ENCODE peak calls at places on chromosomes 12 and 14, in seven cellular contexts. T, H, K, N, Y, C and V are unnamed samples.

GRCh38 chr12:72570601-72571000 is 298.4 kb downstream of the TRHDE start:
- DNase-seq in N (no peak), Y (no peak), K (no peak), T (no peak), C (peak), H (peak), V (no peak)

GRCh38 chr12:26791328-26791791 is 41.6 kb downstream of the ITPR2 start:
- DNase-seq in K (no peak), T (no peak), H (no peak), C (no peak), N (no peak), Y (no peak), V (no peak)

GRCh38 chr12:120445911-120446909 is at the start of the genes GATC and TRIAP1:
- DNase-seq in C (peak), T (peak), N (peak), H (peak), Y (peak), K (peak), V (peak)

GRCh38 chr12:52848661-52849255 is at the start of gene KRT78:
- DNase-seq in Y (no peak), C (no peak), K (no peak), H (no peak), N (no peak), T (no peak), V (no peak)

GRCh38 chr12:1279050-1279449 is 288.0 kb downstream of the ERC1 start:
- DNase-seq in K (no peak), N (no peak), C (no peak), Y (no peak), T (no peak), H (no peak), V (no peak)

GRCh38 chr14:100285913-100286400 is 20.3 kb downstream of the SLC25A29 start:
- DNase-seq in T (peak), K (no peak), H (no peak), N (no peak), C (no peak), Y (no peak), V (no peak)

GRCh38 chr12:53057816-53058500 is 8.1 kb downstream of the TNS2 start:
- DNase-seq in Y (no peak), K (no peak), H (no peak), N (peak), C (no peak), T (no peak), V (no peak)

GRCh38 chr14:56334458-56334857 is 216.2 kb downstream of the PELI2 start:
- DNase-seq in C (no peak), Y (no peak), N (no peak), K (no peak), H (no peak), T (no peak), V (no peak)

GRCh38 chr12:24708718-24709117 is 240.2 kb downstream of the BCAT1 start:
- DNase-seq in K (no peak), Y (peak), T (no peak), N (no peak), C (no peak), H (no peak), V (no peak)

GRCh38 chr12:11822071-11822818 is 172.8 kb downstream of the ETV6 start:
- DNase-seq in H (no peak), K (no peak), C (no peak), Y (no peak), T (peak), N (peak), V (no peak)

GRCh38 chr14:69827560-69827959 is 30.5 kb upstream of the SLC10A1 start:
- DNase-seq in K (no peak), T (no peak), Y (no peak), C (no peak), H (no peak), N (no peak), V (no peak)

GRCh38 chr14:28061006-28061405 is 705.6 kb upstream of the FOXG1 start:
- DNase-seq in Y (no peak), C (no peak), N (no peak), K (no peak), H (no peak), T (no peak), V (no peak)

GRCh38 chr14:63046339-63047268 is 1.3 kb upstream of the KCNH5 start:
- DNase-seq in C (peak), Y (no peak), K (no peak), N (no peak), T (no peak), H (no peak), V (no peak)

GRCh38 chr14:29805415-29806123 is 122.1 kb downstream of the PRKD1 start:
- DNase-seq in Y (peak), C (no peak), N (peak), T (peak), K (no peak), H (no peak), V (no peak)

GRCh38 chr12:100528471-100529139 is 44.9 kb upstream of the GAS2L3 start:
- DNase-seq in Y (no peak), N (no peak), T (no peak), K (no peak), C (no peak), H (no peak), V (no peak)

GRCh38 chr14:81192594-81192993 is 28.2 kb downstream of the GTF2A1 start:
- DNase-seq in N (no peak), Y (no peak), T (no peak), K (no peak), H (no peak), C (no peak), V (no peak)

GRCh38 chr14:100374891-100375272 is 51.7 kb downstream of the SLC25A47 start:
- DNase-seq in C (no peak), H (no peak), T (no peak), Y (no peak), N (no peak), K (no peak), V (no peak)

GRCh38 chr14:99546230-99546879 is 57.7 kb downstream of the CCDC85C start:
- DNase-seq in T (no peak), N (no peak), K (no peak), H (no peak), Y (no peak), C (no peak), V (no peak)

GRCh38 chr14:63777024-63777423 is 49.2 kb upstream of the SGPP1 start:
- DNase-seq in T (no peak), K (no peak), C (no peak), H (peak), Y (no peak), N (no peak), V (no peak)

GRCh38 chr12:47782372-47782770 is 9.3 kb downstream of the SLC48A1 start:
- DNase-seq in H (no peak), C (no peak), T (no peak), K (no peak), N (no peak), Y (no peak), V (no peak)

GRCh38 chr14:95253039-95253620 is 66.6 kb downstream of the CLMN start:
- DNase-seq in N (peak), T (no peak), C (no peak), K (no peak), Y (no peak), H (no peak), V (no peak)

GRCh38 chr12:119594772-119595445 is 1.3 kb downstream of the TMEM233 start:
- DNase-seq in H (no peak), K (peak), T (no peak), N (no peak), Y (no peak), C (peak), V (peak)

GRCh38 chr12:123070267-123071081 is 80.4 kb downstream of the PITPNM2 start:
- DNase-seq in K (no peak), C (no peak), N (no peak), T (no peak), Y (no peak), H (no peak), V (no peak)

GRCh38 chr12:117444781-117445180 is 83.4 kb upstream of the NOS1 start:
- DNase-seq in Y (no peak), K (no peak), H (no peak), N (no peak), T (no peak), C (no peak), V (no peak)

GRCh38 chr12:131683266-131684014 is 27.4 kb upstream of the SFSWAP start:
- DNase-seq in H (no peak), C (no peak), Y (no peak), T (no peak), N (no peak), K (no peak), V (no peak)

GRCh38 chr14:45810152-45810872 is 557.3 kb upstream of the MIS18BP1 start:
- DNase-seq in T (no peak), K (no peak), Y (no peak), C (no peak), N (no peak), H (no peak), V (no peak)

GRCh38 chr12:66516133-66516532 is 162.7 kb downstream of the GRIP1 start:
- DNase-seq in H (no peak), Y (peak), K (no peak), T (no peak), N (no peak), C (no peak), V (no peak)

GRCh38 chr12:92649511-92650227 is 53.1 kb upstream of the PLEKHG7 start:
- DNase-seq in H (peak), T (peak), K (peak), N (peak), Y (peak), C (peak), V (no peak)

GRCh38 chr12:93521225-93521854 is 51.1 kb upstream of the SOCS2 start:
- DNase-seq in Y (peak), C (no peak), N (peak), H (no peak), T (no peak), K (no peak), V (peak)

GRCh38 chr12:113299619-113300237 is 35.2 kb downstream of the SLC8B1 start:
- DNase-seq in N (peak), T (peak), H (peak), C (no peak), Y (peak), K (no peak), V (no peak)

GRCh38 chr12:121634836-121635235 is 8.5 kb downstream of the ORAI1 start:
- DNase-seq in T (no peak), Y (no peak), K (no peak), C (no peak), H (no peak), N (no peak), V (no peak)

GRCh38 chr12:48105321-48105866 is 485 bp downstream of the SENP1 start:
- DNase-seq in T (no peak), H (no peak), K (peak), N (no peak), Y (no peak), C (no peak), V (no peak)

DNA sequence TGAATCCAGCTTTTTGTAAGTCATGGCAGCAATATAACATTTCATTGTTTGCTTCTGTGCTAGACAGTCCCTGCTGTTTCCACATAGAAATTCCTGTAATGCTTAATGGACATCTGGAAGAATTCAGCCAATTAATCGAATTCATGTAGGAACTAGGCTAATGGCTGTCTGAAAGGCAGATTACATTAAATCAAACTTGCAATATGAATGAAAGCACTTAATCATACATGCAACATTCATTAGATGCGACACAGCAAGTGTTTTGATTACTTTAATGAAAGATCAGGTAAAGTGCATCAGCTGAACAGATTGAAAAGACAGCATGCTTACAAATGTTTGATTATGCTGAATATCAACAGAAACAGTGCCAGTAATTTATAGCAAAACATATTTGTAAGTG is 24.1 kb upstream of the INSM2 start:
- DNase-seq in C (no peak), H (no peak), K (no peak), Y (no peak), T (no peak), N (no peak), V (no peak)
- TF ChIP-seq POLR2AphosphoS5 in C (no peak), H (no peak), K (no peak), Y (no peak), T (no peak), N (no peak), V (no peak)

GRCh38 chr12:99389751-99390150 is 257.8 kb upstream of the GARIN6 start:
- DNase-seq in K (no peak), H (no peak), T (no peak), N (no peak), C (no peak), Y (no peak), V (no peak)
- TF ChIP-seq POLR2AphosphoS5 in K (no peak), H (no peak), T (no peak), N (no peak), C (no peak), Y (no peak), V (no peak)

DNA sequence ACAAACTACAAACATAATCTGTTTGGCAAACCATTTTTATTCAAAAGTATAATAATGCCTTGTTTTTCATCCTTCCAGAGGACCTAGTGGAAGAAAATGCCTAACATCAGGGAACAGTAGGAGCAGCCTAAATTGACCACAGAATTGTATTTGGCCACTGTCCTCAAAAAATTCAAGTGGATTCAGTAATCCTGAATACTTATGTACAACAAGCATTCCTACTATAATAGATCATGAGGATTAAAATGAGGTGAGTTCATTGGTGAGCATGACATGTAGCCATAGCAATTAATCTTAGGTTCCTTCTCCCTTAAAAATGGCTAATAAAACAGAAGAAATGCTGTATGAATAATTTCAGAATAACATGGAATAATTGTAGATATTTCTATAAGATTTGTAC is 209.3 kb downstream of the DAD1 start:
- DNase-seq in C (no peak), Y (no peak), K (no peak), H (no peak), N (no peak), T (no peak), V (no peak)
- TF ChIP-seq POLR2AphosphoS5 in C (no peak), Y (no peak), K (no peak), H (no peak), N (no peak), T (no peak), V (no peak)

DNA sequence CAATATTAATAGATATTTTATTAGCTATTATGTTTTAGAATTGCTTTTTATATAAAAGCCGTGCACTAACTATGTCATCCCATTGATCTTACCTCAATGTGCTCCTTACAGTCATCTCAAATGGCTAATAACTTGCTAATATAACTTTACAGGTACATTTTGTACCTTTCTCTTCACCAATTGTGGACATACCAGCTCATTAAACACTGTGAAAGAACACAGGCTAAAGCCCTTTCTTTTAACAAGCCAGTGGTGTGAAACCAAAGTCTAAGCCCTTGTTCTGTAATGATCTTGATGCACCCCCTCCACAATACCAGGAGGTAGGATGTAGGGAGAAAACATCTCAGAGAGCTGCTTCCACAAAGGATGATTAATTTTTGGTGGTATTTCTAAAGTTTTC is 675.3 kb upstream of the USP15 start:
- DNase-seq in K (no peak), N (no peak), Y (no peak), T (no peak), C (no peak), H (no peak), V (no peak)
- TF ChIP-seq POLR2AphosphoS5 in K (no peak), N (no peak), Y (no peak), T (no peak), C (no peak), H (no peak), V (no peak)

GRCh38 chr14:32986791-32987545 is 48.3 kb downstream of the NPAS3 start:
- DNase-seq in H (no peak), N (no peak), Y (no peak), C (no peak), T (no peak), K (no peak), V (no peak)
- TF ChIP-seq POLR2AphosphoS5 in H (no peak), N (no peak), Y (no peak), C (no peak), T (no peak), K (no peak), V (no peak)

GRCh38 chr14:59482471-59483331 is 1.5 kb downstream of the L3HYPDH start:
- DNase-seq in H (peak), C (no peak), T (peak), K (no peak), N (no peak), Y (peak), V (no peak)
- TF ChIP-seq POLR2AphosphoS5 in H (peak), C (no peak), T (no peak), K (no peak), N (no peak), Y (peak), V (peak)

DNA sequence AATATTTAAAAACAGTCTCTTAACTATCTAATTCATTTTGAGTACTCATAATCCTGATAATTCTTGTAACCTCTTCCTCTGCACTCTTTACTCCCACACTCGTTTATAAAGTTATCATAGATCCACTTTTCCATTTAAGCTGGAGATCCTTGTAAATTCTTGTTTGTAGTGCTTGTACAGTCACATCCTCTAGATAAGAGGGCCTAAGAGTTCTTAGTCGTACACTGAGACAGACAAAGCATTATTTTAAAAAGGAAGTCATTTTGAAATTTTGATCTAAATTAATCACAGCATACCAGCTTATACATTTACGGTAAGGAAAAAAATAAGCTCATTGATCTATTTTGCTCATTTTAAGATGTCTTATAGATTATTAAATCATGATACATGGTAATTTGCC is 42.4 kb downstream of the LMO3 start:
- DNase-seq in T (no peak), H (no peak), K (no peak), Y (no peak), C (no peak), N (no peak), V (no peak)
- TF ChIP-seq POLR2AphosphoS5 in T (no peak), H (no peak), K (no peak), Y (no peak), C (no peak), N (no peak), V (no peak)

GRCh38 chr14:54689928-54690327 is 123.0 kb downstream of the SAMD4A start:
- DNase-seq in Y (no peak), N (no peak), K (no peak), C (no peak), H (no peak), T (no peak), V (no peak)

GRCh38 chr14:54687750-54688119 is 120.8 kb downstream of the SAMD4A start:
- DNase-seq in N (no peak), H (no peak), T (no peak), K (no peak), Y (no peak), C (no peak), V (no peak)

GRCh38 chr14:54686871-54687749 is 120.2 kb downstream of the SAMD4A start:
- DNase-seq in C (no peak), K (no peak), N (no peak), Y (no peak), T (no peak), H (no peak), V (no peak)

GRCh38 chr14:54686219-54686870 is 119.4 kb downstream of the SAMD4A start:
- DNase-seq in T (no peak), K (no peak), C (no peak), N (no peak), H (no peak), Y (no peak), V (no peak)

GRCh38 chr14:54688229-54688628 is 121.3 kb downstream of the SAMD4A start:
- DNase-seq in C (no peak), K (no peak), Y (no peak), N (no peak), H (no peak), T (no peak), V (no peak)
- TF ChIP-seq POLR2AphosphoS5 in C (no peak), K (no peak), Y (no peak), N (no peak), H (no peak), T (no peak), V (no peak)

GRCh38 chr12:49487605-49488004 is 51.2 kb upstream of the KCNH3 start:
- DNase-seq in K (no peak), N (no peak), H (no peak), C (no peak), Y (no peak), T (no peak), V (no peak)

GRCh38 chr12:49491823-49492222 is 47.0 kb upstream of the KCNH3 start:
- DNase-seq in T (no peak), N (no peak), K (no peak), H (no peak), Y (no peak), C (no peak), V (no peak)

GRCh38 chr12:49489154-49489553 is 49.7 kb upstream of the KCNH3 start:
- DNase-seq in H (no peak), Y (no peak), T (no peak), C (no peak), K (no peak), N (no peak), V (no peak)

GRCh38 chr12:49489720-49490119 is 49.1 kb upstream of the KCNH3 start:
- DNase-seq in N (no peak), Y (no peak), H (peak), T (no peak), C (no peak), K (no peak), V (no peak)
- TF ChIP-seq POLR2AphosphoS5 in N (no peak), Y (no peak), H (no peak), T (no peak), C (no peak), K (no peak), V (no peak)

DNA sequence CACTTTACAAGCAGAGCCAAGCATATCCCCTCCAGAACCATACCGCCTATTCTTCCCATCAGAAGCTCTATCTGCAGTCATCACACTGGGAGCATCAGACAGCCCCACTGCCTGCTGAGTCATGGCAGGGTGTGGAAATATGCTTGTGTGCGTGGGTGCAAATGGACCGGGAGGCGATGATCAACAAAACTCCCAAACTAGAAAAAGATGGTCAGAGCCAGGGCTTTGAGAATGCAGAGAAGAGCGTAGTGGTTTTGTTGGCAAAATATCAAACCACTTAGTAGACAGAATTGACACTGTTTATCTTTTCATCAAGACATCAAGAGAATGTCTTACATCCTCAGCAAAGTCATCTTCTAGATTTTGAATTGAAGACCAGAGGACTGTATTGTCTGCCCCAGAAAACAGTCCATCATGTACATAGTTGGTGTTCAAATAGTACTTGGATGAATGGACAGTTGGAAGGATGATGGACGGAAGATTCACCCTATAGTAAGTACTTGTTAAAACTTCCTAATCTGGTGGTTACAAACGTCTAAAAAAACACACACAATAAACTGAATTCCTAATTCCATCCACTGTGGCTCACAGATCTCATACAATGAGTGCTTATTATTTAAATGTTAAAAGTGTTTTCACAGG is 54.9 kb downstream of the VWF start:
- DNase-seq in N (no peak), H (no peak), T (no peak), C (no peak), K (no peak), Y (peak), V (no peak)
- TF ChIP-seq POLR2AphosphoS5 in N (no peak), H (no peak), T (no peak), C (no peak), K (no peak), Y (no peak), V (no peak)